ENCODE peak calls at places on chromosomes 4 and X, in four cellular contexts. X is BJ, A is activated B cell treated with CpG ODN at 0.5 μM for 24 hours, J is GM10248. V is an unnamed sample.

GRCh38 chrX:16892504-16893362 is 22.6 kb upstream of the RBBP7 start:
- DNase-seq in X (no peak), A (no peak), J (peak), V (peak)

GRCh38 chr4:182338731-182339130 is 95.5 kb downstream of the TENM3 start:
- DNase-seq in X (no peak), A (no peak), J (no peak), V (no peak)

GRCh38 chrX:55839480-55839879 is 121.9 kb downstream of the RRAGB start:
- DNase-seq in X (no peak), A (no peak), J (no peak), V (no peak)

GRCh38 chr4:100429616-100430015 is 88.2 kb downstream of the EMCN start:
- DNase-seq in X (no peak), A (no peak), J (no peak), V (no peak)

GRCh38 chr4:14920237-14920636 is 82.0 kb upstream of the CPEB2 start:
- DNase-seq in X (no peak), A (no peak), J (no peak), V (no peak)

GRCh38 chr4:38661371-38661770 is 2.6 kb upstream of the KLF3 start:
- DNase-seq in X (no peak), A (no peak), J (no peak), V (no peak)

GRCh38 chr4:189124149-189124758 is 816.4 kb upstream of the FRG1 start:
- DNase-seq in X (no peak), A (no peak), J (no peak), V (no peak)

GRCh38 chr4:38687571-38688011 is 23.6 kb downstream of the KLF3 start:
- DNase-seq in X (no peak), A (no peak), J (no peak), V (no peak)

GRCh38 chr4:158111241-158111640 is 61.6 kb downstream of the GASK1B start:
- DNase-seq in X (no peak), A (no peak), J (no peak), V (no peak)

GRCh38 chr4:54709281-54709854 is 51.6 kb downstream of the KIT start:
- DNase-seq in X (no peak), A (no peak), J (no peak), V (no peak)

GRCh38 chr4:176342384-176342783 is 22.6 kb downstream of the SPCS3 start:
- DNase-seq in X (no peak), A (no peak), J (no peak), V (no peak)

GRCh38 chr4:29717658-29718057 is 1002.5 kb upstream of the PCDH7 start:
- DNase-seq in X (no peak), A (no peak), J (no peak), V (no peak)

GRCh38 chrX:30779453-30780030 is 109.5 kb downstream of the TAB3 start:
- DNase-seq in X (no peak), A (no peak), J (no peak), V (no peak)

GRCh38 chr4:186722856-186723206 is 825 bp downstream of the FAT1 start:
- DNase-seq in X (no peak), A (no peak), J (no peak), V (no peak)

GRCh38 chr4:15479913-15480185 is 10.2 kb downstream of the CC2D2A start:
- DNase-seq in X (peak), A (no peak), J (no peak), V (no peak)

GRCh38 chr4:143183513-143184216 is 1.1 kb upstream of the USP38 start:
- DNase-seq in X (no peak), A (no peak), J (no peak), V (no peak)

GRCh38 chrX:102833136-102833535 is 103.9 kb upstream of the RAB40AL start:
- DNase-seq in X (no peak), A (no peak), J (no peak), V (no peak)

GRCh38 chrX:65697173-65697572 is 29.7 kb downstream of the MSN start:
- DNase-seq in X (no peak), A (no peak), J (no peak), V (no peak)

GRCh38 chr4:153246446-153247115 is 42.3 kb downstream of the TRIM2 start:
- DNase-seq in X (no peak), A (no peak), J (no peak), V (no peak)

GRCh38 chr4:87718221-87718620 is 68.1 kb downstream of the DMP1 start:
- DNase-seq in X (no peak), A (no peak), J (no peak), V (no peak)

GRCh38 chrX:150680974-150681373 is 12.2 kb upstream of the MTMR1 start:
- DNase-seq in X (no peak), A (no peak), J (peak), V (no peak)

GRCh38 chr4:26252349-26252748 is 68.5 kb upstream of the RBPJ start:
- DNase-seq in X (no peak), A (no peak), J (no peak), V (no peak)

GRCh38 chrX:103554687-103555417 is 30.5 kb upstream of the TCEAL4 start:
- DNase-seq in X (no peak), A (peak), J (peak), V (peak)

GRCh38 chrX:12007881-12008280 is 130.4 kb upstream of the FRMPD4 start:
- DNase-seq in X (peak), A (no peak), J (no peak), V (no peak)

GRCh38 chrX:24759786-24760185 is 66.1 kb downstream of the POLA1 start:
- DNase-seq in X (no peak), A (no peak), J (no peak), V (no peak)

GRCh38 chr4:127509155-127509554 is 123.6 kb upstream of the INTU start:
- DNase-seq in X (no peak), A (no peak), J (no peak), V (no peak)

GRCh38 chrX:38102875-38103274 is 96.5 kb downstream of the SYTL5 start:
- DNase-seq in X (no peak), A (no peak), J (no peak), V (no peak)

GRCh38 chr4:56424697-56425514 is 10.5 kb downstream of the PPAT start:
- DNase-seq in X (no peak), A (no peak), J (peak), V (peak)

GRCh38 chrX:101485212-101486064 is at the start of gene ARMCX4:
- DNase-seq in X (no peak), A (no peak), J (no peak), V (no peak)

GRCh38 chrX:104098919-104099318 is 13.4 kb upstream of the ZCCHC18 start:
- DNase-seq in X (no peak), A (no peak), J (no peak), V (no peak)

GRCh38 chr4:73603307-73603710 is 16.9 kb downstream of the RASSF6 start:
- DNase-seq in X (no peak), A (no peak), J (peak), V (peak)

GRCh38 chr4:2925931-2926860 is 37.0 kb downstream of the NOP14 start:
- DNase-seq in X (no peak), A (peak), J (no peak), V (no peak)

GRCh38 chr4:47837582-47838294 is at the start of gene CORIN:
- DNase-seq in X (no peak), A (no peak), J (peak), V (peak)

GRCh38 chr4:46856347-46856746 is 52.7 kb downstream of the COX7B2 start:
- DNase-seq in X (no peak), A (no peak), J (no peak), V (no peak)

GRCh38 chrX:110277609-110278008 is 40.3 kb downstream of the AMMECR1 start:
- DNase-seq in X (no peak), A (no peak), J (no peak), V (no peak)

GRCh38 chr4:62377700-62378099 is 1177.6 kb downstream of the ADGRL3 start:
- DNase-seq in X (no peak), A (no peak), J (no peak), V (no peak)

GRCh38 chr4:47668810-47669408 is 169.0 kb downstream of the CORIN start:
- DNase-seq in X (no peak), A (no peak), J (peak), V (peak)

GRCh38 chr4:122309988-122310626 is 68.7 kb upstream of the ADAD1 start:
- DNase-seq in X (no peak), A (no peak), J (no peak), V (no peak)

GRCh38 chrX:115348440-115349225 is 59.1 kb downstream of the LUZP4 start:
- DNase-seq in X (no peak), A (no peak), J (no peak), V (no peak)

GRCh38 chr4:127965803-127966175 is 583 bp downstream of the ABHD18 start:
- DNase-seq in X (no peak), A (no peak), J (peak), V (peak)

GRCh38 chrX:119948381-119948780 is 4.8 kb upstream of the NKAP start:
- DNase-seq in X (no peak), A (no peak), J (no peak), V (no peak)
- TF ChIP-seq CTCF in X (no peak), A (no peak), J (no peak), V (peak)

GRCh38 chrX:135114392-135114791 is 5.9 kb downstream of the ETDB start:
- DNase-seq in X (no peak), A (no peak), J (peak), V (peak)

GRCh38 chrX:135112743-135113142 is 7.6 kb downstream of the ETDB start:
- DNase-seq in X (no peak), A (no peak), J (no peak), V (no peak)

DNA sequence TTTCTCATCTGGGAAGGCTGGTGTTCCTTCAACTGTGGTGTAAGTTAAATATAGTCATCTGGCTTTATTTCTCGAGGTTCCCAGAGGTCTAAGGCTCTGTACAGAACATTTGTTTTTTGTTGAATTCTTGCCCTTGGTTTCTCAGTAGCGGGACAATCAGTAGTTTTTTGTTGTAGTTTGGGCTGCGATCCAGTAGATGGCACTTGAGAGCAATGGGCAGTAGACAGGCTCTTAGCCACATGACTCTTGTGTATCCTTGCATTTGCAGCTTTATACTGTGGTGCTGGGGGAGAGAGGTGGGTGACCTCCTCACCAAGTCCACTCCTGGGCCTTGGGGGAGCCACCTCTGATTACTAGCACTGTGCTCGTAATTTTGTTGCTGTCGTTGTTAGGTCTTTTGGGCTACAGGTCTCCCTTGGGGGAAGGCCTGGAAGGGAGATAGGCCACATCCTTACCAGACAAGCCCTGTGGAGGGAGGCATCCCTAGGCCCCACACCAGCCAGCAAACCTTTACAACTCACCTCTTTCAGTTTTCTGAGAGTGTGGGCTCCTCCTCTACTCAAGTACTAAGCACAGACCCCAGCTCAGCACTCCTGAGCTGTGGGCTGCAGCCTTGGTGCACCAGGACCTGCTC is 8.1 kb downstream of the ETDB start:
- DNase-seq in X (no peak), A (no peak), J (no peak), V (no peak)
- TF ChIP-seq CTCF in X (peak), A (no peak), J (peak), V (peak)

DNA sequence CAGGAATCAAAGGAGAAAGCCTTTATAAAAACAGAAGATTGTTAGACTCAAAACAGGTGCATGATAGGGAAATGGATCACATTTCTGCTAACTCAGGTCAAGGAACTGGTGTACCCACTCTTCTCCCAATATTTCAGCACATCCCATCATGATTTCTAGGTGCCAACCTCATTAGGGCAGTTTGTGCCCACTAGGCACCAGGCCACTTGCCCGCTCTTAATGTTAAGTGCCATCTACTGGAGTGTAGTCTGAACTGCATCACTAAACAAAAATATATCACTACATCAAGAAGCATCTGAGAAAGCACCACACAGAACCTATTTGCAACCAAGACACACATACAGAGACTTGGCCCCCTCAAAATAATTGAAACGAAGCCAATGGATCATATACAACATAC is 140.4 kb upstream of the GRID2 start:
- DNase-seq in X (no peak), A (no peak), J (no peak), V (no peak)
- TF ChIP-seq CTCF in X (peak), A (no peak), J (peak), V (peak)

DNA sequence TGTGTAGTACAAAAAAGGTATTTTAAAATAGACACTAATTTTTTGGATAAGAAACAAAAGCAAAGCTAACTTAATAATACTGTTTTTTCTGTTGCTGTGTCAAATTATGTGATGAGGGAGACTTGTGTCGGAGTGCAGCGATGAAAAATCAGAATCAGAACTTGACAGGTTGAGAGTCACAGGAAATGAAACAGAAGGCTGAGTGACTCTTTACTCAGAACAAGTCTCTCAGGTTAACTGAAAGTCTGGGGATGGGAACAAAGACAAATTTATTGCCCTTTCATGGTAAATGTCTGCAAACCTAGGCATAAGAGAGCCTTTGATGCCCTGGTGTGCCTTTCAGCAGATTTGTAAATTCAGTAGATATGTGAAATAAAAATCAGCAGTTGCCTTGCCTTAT is 96.0 kb downstream of the ADGRL3 start:
- DNase-seq in X (no peak), A (no peak), J (no peak), V (no peak)
- TF ChIP-seq CTCF in X (no peak), A (no peak), J (no peak), V (no peak)

GRCh38 chrX:50081282-50081955 is 119.4 kb downstream of the AKAP4 start:
- DNase-seq in X (no peak), A (no peak), J (no peak), V (no peak)
- TF ChIP-seq CTCF in X (peak), A (no peak), J (peak), V (peak)

DNA sequence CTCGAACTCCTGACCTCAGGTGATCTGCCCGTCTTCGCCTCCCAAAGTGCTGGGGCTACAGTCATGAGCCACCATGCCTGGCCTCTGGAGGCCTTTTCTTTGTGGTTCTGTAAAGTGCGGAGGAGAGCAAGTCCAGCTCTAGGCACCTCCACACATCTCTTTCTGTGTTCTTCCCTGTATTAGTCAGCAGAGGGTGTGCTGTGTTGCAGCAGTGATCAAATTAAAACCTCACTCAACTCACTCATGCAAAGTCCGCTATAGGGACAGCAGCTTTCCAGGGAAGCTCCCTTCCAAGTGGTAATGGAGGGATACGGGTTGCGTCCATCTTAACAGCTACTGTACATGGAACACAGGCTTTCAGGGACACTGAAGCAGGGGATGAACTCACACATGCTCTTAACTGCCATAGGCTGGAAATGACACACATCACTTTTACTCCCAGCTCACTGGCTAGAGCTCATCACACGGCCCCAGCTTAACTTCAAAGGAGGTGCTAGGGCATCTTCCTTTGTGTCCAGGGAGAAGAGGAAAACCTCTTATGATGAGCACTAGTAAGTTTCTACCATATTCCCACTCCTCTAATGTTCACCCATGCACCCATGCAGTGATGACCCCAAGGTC is 36.0 kb upstream of the CCNG2 start:
- DNase-seq in X (no peak), A (no peak), J (peak), V (no peak)
- TF ChIP-seq CTCF in X (no peak), A (no peak), J (peak), V (peak)

GRCh38 chr4:7037425-7037824 is 5.7 kb upstream of the TADA2B start:
- DNase-seq in X (no peak), A (no peak), J (no peak), V (no peak)
- TF ChIP-seq CTCF in X (no peak), A (no peak), J (peak), V (peak)

GRCh38 chr4:159445671-159446070 is 342.8 kb downstream of the RAPGEF2 start:
- DNase-seq in X (no peak), A (no peak), J (no peak), V (no peak)

GRCh38 chr4:159446266-159446976 is 343.5 kb downstream of the RAPGEF2 start:
- DNase-seq in X (peak), A (no peak), J (peak), V (peak)

GRCh38 chr4:159447296-159447695 is 344.4 kb downstream of the RAPGEF2 start:
- DNase-seq in X (no peak), A (no peak), J (no peak), V (no peak)

GRCh38 chr4:159443975-159444374 is 341.1 kb downstream of the RAPGEF2 start:
- DNase-seq in X (no peak), A (no peak), J (no peak), V (no peak)

DNA sequence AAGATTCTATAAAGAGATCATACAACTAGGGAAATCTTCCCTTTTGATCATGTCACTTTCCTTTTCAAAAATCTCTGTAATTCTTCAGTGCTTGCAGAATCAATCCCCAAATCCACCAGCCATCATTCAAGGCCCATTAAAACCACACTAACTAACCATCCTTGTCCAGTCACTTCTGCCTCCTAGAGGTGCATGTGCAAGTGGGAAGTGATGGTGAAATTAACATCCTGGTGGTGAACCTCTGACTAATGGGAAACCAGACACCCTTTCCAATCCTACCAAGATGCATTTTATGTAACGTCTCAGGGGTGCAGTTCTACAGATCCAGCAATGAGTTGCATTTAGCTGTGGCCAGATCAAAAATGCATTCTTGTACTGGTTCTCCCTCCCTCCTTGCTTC is 341.8 kb downstream of the RAPGEF2 start:
- DNase-seq in X (no peak), A (no peak), J (no peak), V (no peak)
- TF ChIP-seq CTCF in X (no peak), A (no peak), J (no peak), V (no peak)

DNA sequence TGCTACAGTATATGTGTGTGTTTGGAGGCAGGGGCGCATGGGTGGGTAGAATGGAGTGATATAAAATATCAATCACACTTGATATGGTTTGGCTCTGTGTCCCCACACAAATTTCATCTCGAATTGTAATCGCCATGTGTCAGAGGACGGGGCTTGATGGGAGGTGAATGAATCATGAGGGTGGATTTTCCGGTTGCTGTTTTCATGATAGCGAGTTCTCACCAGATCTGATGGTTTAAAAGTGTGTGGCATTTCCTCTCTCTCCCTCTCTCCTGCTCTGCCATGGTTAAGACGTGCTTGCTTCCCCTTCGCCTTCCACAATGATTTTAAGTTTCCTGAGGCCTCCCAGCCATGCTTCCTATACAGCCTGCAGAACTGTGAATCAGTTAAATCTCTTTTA is 14.8 kb downstream of the SOWAHB start:
- DNase-seq in X (no peak), A (no peak), J (no peak), V (no peak)
- TF ChIP-seq CTCF in X (no peak), A (no peak), J (no peak), V (no peak)

V was measured in GM13977.